ENCODE peak calls at places on chromosome 2, in six cellular contexts. E is DMS53, Z is epithelial cell of prostate, F is AG08396, D is sigmoid colon, K is upper lobe of right lung. V is an unnamed sample.

GRCh38 chr2:118639371-118639770 is 208.1 kb downstream of the EN1 start:
- DNase-seq in Z (no peak), D (no peak), F (no peak), E (no peak), K (no peak), V (no peak)

GRCh38 chr2:171547720-171548119 is 25.4 kb downstream of the CYBRD1 start:
- DNase-seq in F (no peak), Z (no peak), K (no peak), D (no peak), E (no peak), V (no peak)

GRCh38 chr2:173750332-173750731 is 214.8 kb downstream of the SP3 start:
- DNase-seq in D (no peak), Z (no peak), F (no peak), E (no peak), K (no peak), V (no peak)

GRCh38 chr2:23209059-23209458 is 175.9 kb upstream of the KLHL29 start:
- DNase-seq in E (peak), K (no peak), F (no peak), Z (no peak), D (no peak), V (no peak)

GRCh38 chr2:5798083-5798482 is 105.9 kb downstream of the SOX11 start:
- DNase-seq in K (no peak), D (no peak), F (no peak), Z (no peak), E (peak), V (no peak)

GRCh38 chr2:69026026-69026425 is 13.0 kb downstream of the ANTXR1 start:
- DNase-seq in F (no peak), E (peak), K (no peak), D (no peak), Z (no peak), V (no peak)

GRCh38 chr2:239184968-239185903 is 215.6 kb downstream of the HDAC4 start:
- DNase-seq in D (peak), Z (no peak), K (peak), F (no peak), E (no peak), V (peak)

GRCh38 chr2:226643030-226643429 is 156.6 kb downstream of the IRS1 start:
- DNase-seq in Z (no peak), F (no peak), E (no peak), D (no peak), K (no peak), V (no peak)

GRCh38 chr2:182077451-182078142 is 91.9 kb downstream of the PPP1R1C start:
- DNase-seq in F (peak), D (no peak), K (no peak), E (peak), Z (peak), V (no peak)

GRCh38 chr2:19860022-19860421 is 41.8 kb downstream of the TTC32 start:
- DNase-seq in E (peak), Z (peak), D (peak), K (no peak), F (peak), V (no peak)

GRCh38 chr2:45736757-45737704 is 85.6 kb downstream of the PRKCE start:
- DNase-seq in K (no peak), F (no peak), Z (no peak), D (no peak), E (no peak), V (no peak)

GRCh38 chr2:150371066-150371812 is 116.2 kb downstream of the RND3 start:
- DNase-seq in Z (no peak), F (no peak), D (no peak), E (no peak), K (no peak), V (no peak)

GRCh38 chr2:100058014-100058310 is 84.4 kb downstream of the AFF3 start:
- DNase-seq in K (no peak), F (no peak), Z (no peak), D (no peak), E (no peak), V (no peak)

GRCh38 chr2:129936334-129936934 is 43.0 kb upstream of the RAB6C start:
- DNase-seq in E (no peak), F (no peak), D (no peak), K (no peak), Z (no peak), V (no peak)